ENCODE peak calls at places on chromosome 6, in nine cellular contexts. T is A549, S is K562, H is upper lobe of left lung, L is transverse colon, U is stomach, N is tibial nerve, A is ovary, Q is suprapubic skin. R is an unnamed sample.

GRCh38 chr6:148440877-148441453 is 98.3 kb downstream of the SASH1 start:
- DNase-seq in T (peak), S (no peak), H (peak), L (peak), U (peak), N (peak), A (peak), Q (no peak), R (no peak)

GRCh38 chr6:34093206-34093605 is 52.7 kb downstream of the GRM4 start:
- DNase-seq in T (no peak), S (no peak), H (no peak), L (no peak), U (no peak), N (no peak), A (no peak), Q (no peak), R (no peak)

GRCh38 chr6:1864496-1864895 is 254.8 kb downstream of the FOXC1 start:
- DNase-seq in T (no peak), S (no peak), H (no peak), L (no peak), U (no peak), N (no peak), A (no peak), Q (no peak), R (no peak)

GRCh38 chr6:129709451-129709908 is 497 bp downstream of the ARHGAP18 start:
- DNase-seq in T (no peak), S (no peak), H (no peak), L (no peak), U (peak), N (peak), A (peak), Q (no peak), R (no peak)

GRCh38 chr6:9257215-9257614 is 821.9 kb upstream of the SLC35B3 start:
- DNase-seq in T (no peak), S (no peak), H (no peak), L (no peak), U (no peak), N (no peak), A (no peak), Q (no peak), R (no peak)

GRCh38 chr6:170038251-170038650 is 252.6 kb downstream of the DLL1 start:
- DNase-seq in T (no peak), S (no peak), H (peak), L (no peak), U (peak), N (no peak), A (no peak), Q (peak), R (no peak)

GRCh38 chr6:7526755-7527154 is 14.7 kb upstream of the DSP start:
- DNase-seq in T (no peak), S (peak), H (no peak), L (no peak), U (no peak), N (no peak), A (no peak), Q (no peak), R (peak)

GRCh38 chr6:45795678-45796077 is 220.0 kb downstream of the CLIC5 start:
- DNase-seq in T (no peak), S (no peak), H (no peak), L (no peak), U (no peak), N (no peak), A (no peak), Q (no peak), R (no peak)

GRCh38 chr6:157019733-157020132 is 242.6 kb downstream of the ARID1B start:
- DNase-seq in T (no peak), S (no peak), H (no peak), L (no peak), U (no peak), N (no peak), A (no peak), Q (no peak), R (no peak)

GRCh38 chr6:24923885-24924401 is 11.8 kb downstream of the RIPOR2 start:
- DNase-seq in T (no peak), S (no peak), H (no peak), L (no peak), U (no peak), N (no peak), A (no peak), Q (no peak), R (no peak)

GRCh38 chr6:127582777-127583462 is 5.9 kb downstream of the C6orf58 start:
- DNase-seq in T (peak), S (no peak), H (no peak), L (no peak), U (no peak), N (no peak), A (no peak), Q (no peak), R (no peak)

GRCh38 chr6:149478631-149479314 is 6.0 kb downstream of the ZC3H12D start:
- DNase-seq in T (no peak), S (no peak), H (no peak), L (no peak), U (no peak), N (no peak), A (no peak), Q (peak), R (no peak)
- TF ChIP-seq EP300 in T (no peak), S (no peak), H (no peak), L (no peak), U (no peak), N (no peak), A (no peak), Q (no peak), R (no peak)

GRCh38 chr6:10520468-10520867 is 683 bp upstream of the GCNT2 start:
- DNase-seq in T (no peak), S (no peak), H (no peak), L (no peak), U (no peak), N (no peak), A (no peak), Q (no peak), R (no peak)

GRCh38 chr6:10518461-10519216 is 2.5 kb upstream of the GCNT2 start:
- DNase-seq in T (no peak), S (peak), H (peak), L (peak), U (no peak), N (no peak), A (no peak), Q (no peak), R (no peak)

GRCh38 chr6:10516953-10517352 is 4.2 kb upstream of the GCNT2 start:
- DNase-seq in T (no peak), S (no peak), H (no peak), L (no peak), U (no peak), N (no peak), A (no peak), Q (no peak), R (no peak)

GRCh38 chr6:10522929-10523573 is 1.9 kb downstream of the GCNT2 start:
- DNase-seq in T (no peak), S (no peak), H (peak), L (no peak), U (peak), N (no peak), A (no peak), Q (no peak), R (peak)

DNA sequence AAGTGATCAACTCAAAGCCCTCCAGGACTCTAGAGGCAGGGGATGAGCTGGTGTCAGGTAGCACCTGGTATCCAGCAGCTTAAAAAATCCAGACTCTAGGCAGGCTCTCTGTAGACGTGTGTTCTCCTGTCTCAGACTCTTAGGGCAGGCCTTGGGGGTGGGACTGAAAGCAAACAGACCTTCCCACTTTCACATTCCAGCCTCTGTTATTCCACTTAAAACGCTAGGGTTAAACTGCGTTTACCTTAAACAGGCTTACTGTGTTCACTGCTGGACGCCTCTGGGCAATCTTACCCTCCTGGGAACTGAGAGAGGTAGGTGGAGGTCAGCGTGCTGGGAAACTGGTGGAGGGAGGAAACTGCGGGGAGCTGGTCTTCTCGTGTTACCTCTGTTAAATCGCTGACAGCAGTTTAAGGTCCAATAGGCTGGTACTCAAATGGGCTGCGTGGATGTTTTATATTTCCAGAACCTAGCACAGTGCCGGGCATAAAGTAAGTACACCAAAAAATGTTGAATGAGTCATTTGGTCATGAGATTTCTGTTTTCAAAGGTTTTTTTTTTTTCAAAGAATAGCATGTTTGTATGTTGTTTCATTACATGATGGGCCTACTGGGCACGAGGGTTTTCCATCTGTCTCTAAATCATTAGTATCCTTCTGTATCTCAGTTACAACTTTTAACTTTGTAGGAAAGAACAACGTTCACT is at the start of gene GCNT2:
- DNase-seq in T (peak), S (no peak), H (peak), L (peak), U (peak), N (no peak), A (no peak), Q (no peak), R (peak)
- TF ChIP-seq EP300 in T (no peak), S (no peak), H (no peak), L (no peak), U (no peak), N (no peak), A (no peak), Q (no peak), R (peak)

DNA sequence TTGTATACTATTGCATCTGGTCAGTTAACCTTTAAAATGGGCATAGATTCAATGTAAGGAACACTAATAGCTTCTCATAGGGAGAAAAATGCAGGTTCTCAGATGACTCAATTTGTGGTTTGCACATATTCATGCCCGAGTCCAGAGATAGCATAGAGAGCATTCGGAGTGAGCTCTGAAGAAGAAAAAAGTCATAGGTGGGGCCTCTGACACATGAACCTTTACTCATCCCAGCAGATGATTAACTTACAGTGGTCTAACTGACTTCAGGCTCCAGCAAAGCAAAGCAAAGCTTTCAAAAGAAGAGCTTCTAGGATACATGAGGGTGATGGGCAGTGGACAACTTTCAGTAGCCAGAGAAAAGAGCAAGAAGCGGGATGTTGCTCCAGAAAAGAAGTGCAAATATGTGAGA is 55.3 kb upstream of the BTN3A2 start:
- DNase-seq in T (no peak), S (peak), H (no peak), L (no peak), U (no peak), N (no peak), A (no peak), Q (no peak), R (no peak)
- TF ChIP-seq EP300 in T (no peak), S (peak), H (no peak), L (no peak), U (no peak), N (no peak), A (no peak), Q (no peak), R (no peak)

GRCh38 chr6:10422282-10423034 is 7.6 kb upstream of the TFAP2A start:
- DNase-seq in T (no peak), S (no peak), H (no peak), L (no peak), U (no peak), N (no peak), A (no peak), Q (no peak), R (no peak)

GRCh38 chr6:10421508-10422281 is 6.8 kb upstream of the TFAP2A start:
- DNase-seq in T (no peak), S (no peak), H (no peak), L (no peak), U (no peak), N (no peak), A (no peak), Q (no peak), R (peak)

GRCh38 chr6:10425973-10426780 is 11.3 kb upstream of the TFAP2A start:
- DNase-seq in T (no peak), S (no peak), H (no peak), L (peak), U (peak), N (no peak), A (peak), Q (no peak), R (peak)

GRCh38 chr6:10425177-10425972 is 10.5 kb upstream of the TFAP2A start:
- DNase-seq in T (no peak), S (no peak), H (no peak), L (no peak), U (no peak), N (no peak), A (no peak), Q (no peak), R (no peak)

DNA sequence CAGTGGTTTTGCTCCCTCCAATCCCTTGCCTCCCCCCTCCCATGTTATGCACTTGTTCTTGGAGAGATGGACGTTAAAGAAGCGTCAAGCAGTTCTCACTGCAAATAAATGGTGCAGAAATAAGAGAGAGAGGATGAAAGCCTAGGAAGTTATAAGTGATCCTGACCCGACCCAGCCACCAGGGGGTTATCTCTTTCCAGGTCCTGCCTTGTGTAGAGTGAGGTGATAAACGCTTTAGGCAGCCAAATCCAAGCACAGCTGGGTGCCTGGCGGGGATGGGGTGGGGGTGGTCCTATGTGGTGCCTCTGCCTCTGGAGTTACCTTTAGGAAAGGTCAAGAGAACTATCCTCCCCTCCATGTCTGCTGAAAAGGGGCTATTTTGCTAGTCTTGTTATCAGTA is 9.1 kb upstream of the TFAP2A start:
- DNase-seq in T (no peak), S (peak), H (no peak), L (no peak), U (no peak), N (no peak), A (no peak), Q (no peak), R (peak)
- TF ChIP-seq EP300 in T (no peak), S (no peak), H (no peak), L (no peak), U (no peak), N (no peak), A (no peak), Q (no peak), R (no peak)

GRCh38 chr6:70507166-70507565 is 59.6 kb upstream of the SDHAF4 start:
- DNase-seq in T (no peak), S (no peak), H (no peak), L (no peak), U (no peak), N (no peak), A (no peak), Q (no peak), R (no peak)

GRCh38 chr6:70506321-70506720 is 60.4 kb upstream of the SDHAF4 start:
- DNase-seq in T (no peak), S (no peak), H (no peak), L (no peak), U (no peak), N (no peak), A (no peak), Q (no peak), R (no peak)

GRCh38 chr6:70502484-70502883 is 64.2 kb upstream of the SDHAF4 start:
- DNase-seq in T (no peak), S (no peak), H (no peak), L (no peak), U (no peak), N (no peak), A (no peak), Q (no peak), R (no peak)

GRCh38 chr6:70503813-70504465 is 62.8 kb upstream of the SDHAF4 start:
- DNase-seq in T (no peak), S (no peak), H (no peak), L (no peak), U (no peak), N (no peak), A (no peak), Q (no peak), R (no peak)
- TF ChIP-seq EP300 in T (no peak), S (no peak), H (no peak), L (no peak), U (no peak), N (no peak), A (no peak), Q (no peak), R (no peak)

GRCh38 chr6:11436508-11437096 is 100.9 kb upstream of the TMEM170B start:
- DNase-seq in T (no peak), S (no peak), H (no peak), L (no peak), U (no peak), N (no peak), A (no peak), Q (no peak), R (no peak)

GRCh38 chr6:11433860-11434259 is 103.7 kb upstream of the TMEM170B start:
- DNase-seq in T (no peak), S (no peak), H (no peak), L (no peak), U (no peak), N (no peak), A (no peak), Q (no peak), R (no peak)

GRCh38 chr6:11432713-11433450 is 104.7 kb upstream of the TMEM170B start:
- DNase-seq in T (peak), S (no peak), H (no peak), L (no peak), U (no peak), N (no peak), A (no peak), Q (no peak), R (no peak)

GRCh38 chr6:11432091-11432490 is 105.5 kb upstream of the TMEM170B start:
- DNase-seq in T (no peak), S (no peak), H (no peak), L (no peak), U (no peak), N (no peak), A (no peak), Q (no peak), R (no peak)

DNA sequence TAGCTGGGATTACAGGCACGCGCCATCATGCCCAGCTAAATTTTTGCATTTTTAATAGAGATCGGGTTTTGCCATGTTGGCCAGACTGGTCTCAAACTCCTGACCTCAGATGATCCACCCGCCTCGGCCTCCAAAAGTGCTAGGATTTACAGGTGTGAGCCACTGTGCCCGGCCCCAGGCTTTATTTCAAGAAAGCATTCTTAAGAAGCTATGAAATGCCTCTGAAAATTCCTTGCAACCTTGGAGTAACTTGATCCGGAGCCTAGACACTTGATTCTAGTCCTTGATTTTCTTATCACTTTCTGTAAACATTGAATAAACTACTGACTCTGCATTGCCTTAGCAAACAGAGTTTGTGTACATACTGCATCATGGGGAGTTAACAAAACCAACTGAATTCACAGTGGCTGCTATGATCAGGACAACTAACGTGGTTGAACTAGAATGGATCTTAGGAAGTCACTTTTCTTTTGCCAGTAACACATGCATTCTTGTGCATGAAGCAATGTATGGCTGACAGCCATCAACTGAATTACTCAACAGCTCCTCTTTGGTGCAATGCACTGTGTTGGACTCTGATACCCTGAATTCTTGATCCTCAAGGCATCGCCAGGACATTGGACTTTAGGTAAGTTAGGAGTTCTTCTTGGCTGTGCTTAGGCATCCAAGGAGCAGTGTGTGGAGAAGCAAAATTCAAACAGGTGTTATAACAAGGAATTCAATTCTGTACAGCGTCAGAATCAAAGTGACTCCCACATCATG is 102.8 kb upstream of the TMEM170B start:
- DNase-seq in T (peak), S (no peak), H (peak), L (peak), U (peak), N (peak), A (no peak), Q (no peak), R (no peak)
- TF ChIP-seq EP300 in T (peak), S (no peak), H (peak), L (no peak), U (no peak), N (peak), A (no peak), Q (no peak), R (no peak)

DNA sequence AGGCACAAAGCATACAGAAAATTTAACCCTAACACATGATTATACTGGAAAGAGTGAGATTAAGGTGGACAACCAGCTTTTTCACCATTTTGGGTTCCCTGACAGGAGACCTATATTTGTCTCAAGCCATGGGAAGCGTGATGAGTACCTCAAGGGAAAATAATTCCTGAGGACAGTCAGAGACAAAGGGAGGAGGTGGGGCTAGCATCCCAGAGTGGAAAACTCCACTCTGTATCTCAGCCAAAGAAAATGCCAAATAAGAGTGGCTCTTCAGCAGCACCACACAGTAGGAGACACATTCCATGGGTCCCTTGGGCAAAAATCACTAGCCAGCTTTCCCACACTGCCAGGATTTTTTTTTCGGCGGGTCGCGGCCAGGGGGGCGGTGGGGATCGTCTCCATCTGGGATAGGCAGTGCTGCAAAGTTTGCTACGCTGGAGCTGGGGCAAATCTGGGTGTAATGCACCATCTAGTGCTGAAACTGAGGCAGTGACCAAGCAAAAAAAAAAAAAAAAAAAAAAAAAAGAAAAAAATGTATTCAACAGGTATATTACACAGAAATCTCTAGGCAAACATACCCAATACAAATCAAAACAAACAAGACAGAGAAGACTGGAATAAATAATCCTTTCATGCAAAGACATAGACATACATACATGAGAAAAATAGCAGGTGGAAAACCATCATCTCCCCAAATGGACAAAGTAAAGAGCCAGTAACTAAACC is 77.3 kb upstream of the SLC35F1 start:
- DNase-seq in T (peak), S (no peak), H (no peak), L (no peak), U (no peak), N (no peak), A (no peak), Q (no peak), R (peak)
- TF ChIP-seq EP300 in T (no peak), S (no peak), H (no peak), L (no peak), U (no peak), N (no peak), A (no peak), Q (no peak), R (no peak)

GRCh38 chr6:20028143-20028542 is 184.1 kb downstream of the MBOAT1 start:
- DNase-seq in T (no peak), S (no peak), H (no peak), L (no peak), U (no peak), N (no peak), A (no peak), Q (no peak), R (no peak)
- TF ChIP-seq EP300 in T (no peak), S (no peak), H (no peak), L (no peak), U (no peak), N (no peak), A (no peak), Q (no peak), R (no peak)